ENCODE peak calls at places on chromosomes 3 and 15, in seven cellular contexts. B, S, F, O, K, V and R are unnamed samples.

GRCh38 chr15:61892140-61892539 is 168.1 kb downstream of the VPS13C start:
- ATAC-seq in V (no peak), B (no peak), K (no peak), O (no peak), F (no peak), S (no peak), R (no peak)

GRCh38 chr15:101307897-101308603 is 13.0 kb upstream of the SNRPA1 start:
- ATAC-seq in B (peak), V (no peak), K (no peak), F (no peak), S (no peak), O (no peak), R (no peak)

GRCh38 chr15:51706931-51707608 is 25.8 kb downstream of the SCG3 start:
- ATAC-seq in K (no peak), B (no peak), F (no peak), S (no peak), O (no peak), V (no peak), R (no peak)

GRCh38 chr15:70835826-70836225 is 18.1 kb downstream of the LARP6 start:
- ATAC-seq in F (no peak), O (no peak), V (no peak), K (no peak), S (no peak), B (no peak), R (no peak)

GRCh38 chr3:27840807-27841594 is 118.9 kb upstream of the EOMES start:
- ATAC-seq in F (no peak), K (no peak), B (no peak), S (no peak), V (no peak), O (no peak), R (no peak)

GRCh38 chr3:73925045-73925444 is 300.3 kb upstream of the PDZRN3 start:
- ATAC-seq in K (no peak), V (no peak), O (no peak), F (no peak), B (no peak), S (no peak), R (no peak)

GRCh38 chr3:105891101-105891500 is 22.3 kb upstream of the CBLB start:
- ATAC-seq in F (peak), B (no peak), V (no peak), K (no peak), S (peak), O (no peak), R (no peak)

GRCh38 chr3:182912476-182912875 is 67.9 kb downstream of the DCUN1D1 start:
- ATAC-seq in S (no peak), O (no peak), K (peak), V (no peak), B (no peak), F (no peak), R (no peak)

GRCh38 chr3:122488262-122488973 is 26.3 kb downstream of the KPNA1 start:
- ATAC-seq in B (no peak), F (peak), V (no peak), K (no peak), S (no peak), O (peak), R (no peak)

GRCh38 chr3:24628523-24629258 is 134.0 kb upstream of the THRB start:
- ATAC-seq in F (no peak), K (no peak), S (no peak), O (no peak), V (peak), B (no peak), R (no peak)

GRCh38 chr3:194976049-194976451 is 290.4 kb downstream of the FAM43A start:
- ATAC-seq in K (no peak), F (no peak), B (no peak), S (no peak), V (no peak), O (no peak), R (no peak)

GRCh38 chr3:47746264-47746663 is 35.4 kb downstream of the SMARCC1 start:
- ATAC-seq in V (no peak), O (no peak), S (no peak), K (no peak), B (no peak), F (no peak), R (peak)

GRCh38 chr3:51568978-51569377 is 30.5 kb downstream of the RAD54L2 start:
- ATAC-seq in S (no peak), F (no peak), K (no peak), V (no peak), B (no peak), O (no peak), R (no peak)